ENCODE peak calls at places on chromosomes 12 and 14, in seven cellular contexts. U, P, N, O, B, K and C are unnamed samples.
A peak's percentile ranks its signal among the peaks of the same experiment; 100 is the strongest.

GRCh38 chr14:99733551-99734405 is 49.7 kb downstream of the CYP46A1 start:
- DNase-seq in N (no peak), P (no peak), U (no peak), B (no peak), K (no peak), O (no peak), C (no peak)

GRCh38 chr14:49417790-49418189 is 168.4 kb downstream of the RPS29 start:
- DNase-seq in O (no peak), K (no peak), B (no peak), U (no peak), P (no peak), N (no peak), C (no peak)

GRCh38 chr14:72855913-72856312 is 38.0 kb downstream of the DPF3 start:
- DNase-seq in P (no peak), K (no peak), B (no peak), U (peak; percentile 33), N (no peak), O (no peak), C (no peak)

GRCh38 chr12:85179680-85180300 is 100.2 kb upstream of the ALX1 start:
- DNase-seq in K (no peak), B (no peak), U (no peak), P (no peak), O (no peak), N (no peak), C (no peak)

GRCh38 chr12:6182279-6182898 is 17.8 kb upstream of the CD9 start:
- DNase-seq in K (no peak), U (no peak), P (peak; percentile 87), N (no peak), B (peak; percentile 75), O (no peak), C (no peak)

GRCh38 chr12:105581420-105581819 is 250.9 kb downstream of the C12orf75 start:
- DNase-seq in O (no peak), P (no peak), U (no peak), N (no peak), B (no peak), K (no peak), C (no peak)

GRCh38 chr14:67555518-67556090 is 22.5 kb downstream of the PLEKHH1 start:
- DNase-seq in K (no peak), U (no peak), B (no peak), N (no peak), P (no peak), O (no peak), C (no peak)

GRCh38 chr14:100573757-100574641 is 13.2 kb downstream of the BEGAIN start:
- DNase-seq in P (peak; percentile 44), U (no peak), K (no peak), N (no peak), B (no peak), O (no peak), C (no peak)

GRCh38 chr14:93772263-93772662 is 16.0 kb downstream of the PRIMA1 start:
- DNase-seq in O (no peak), B (no peak), K (no peak), N (no peak), P (no peak), U (no peak), C (no peak)

GRCh38 chr14:61934385-61934784 is 172.2 kb downstream of the SNAPC1 start:
- DNase-seq in B (no peak), N (no peak), O (no peak), U (no peak), K (no peak), P (no peak), C (no peak)

GRCh38 chr14:105153331-105153731 is 15.2 kb downstream of the JAG2 start:
- DNase-seq in N (no peak), B (no peak), U (no peak), K (no peak), P (peak; percentile 56), O (no peak), C (no peak)

GRCh38 chr12:39341179-39341578 is 101.7 kb downstream of the KIF21A start:
- DNase-seq in N (no peak), U (peak; percentile 20), P (no peak), B (peak; percentile 43), K (no peak), O (no peak), C (no peak)

GRCh38 chr14:47674546-47675238 is 713 bp downstream of the MDGA2 start:
- DNase-seq in B (no peak), K (no peak), N (no peak), O (no peak), U (no peak), P (peak; percentile 19), C (no peak)

GRCh38 chr12:106123551-106123991 is 15.2 kb downstream of the NUAK1 start:
- DNase-seq in O (no peak), N (no peak), P (no peak), K (no peak), U (no peak), B (no peak), C (no peak)

GRCh38 chr14:97218713-97219355 is 421.7 kb downstream of the VRK1 start:
- DNase-seq in N (no peak), P (peak; percentile 19), U (no peak), B (no peak), K (peak; percentile 25), O (no peak), C (no peak)

GRCh38 chr12:113724703-113725556 is 241.2 kb downstream of the RBM19 start:
- DNase-seq in B (no peak), K (no peak), N (no peak), O (peak; percentile 51), P (peak; percentile 57), U (no peak), C (no peak)

GRCh38 chr12:10719482-10719881 is 3.6 kb downstream of the YBX3 start:
- DNase-seq in U (no peak), N (no peak), K (no peak), P (no peak), O (no peak), B (no peak), C (no peak)

GRCh38 chr12:94616217-94616729 is 34.1 kb downstream of the TMCC3 start:
- DNase-seq in U (no peak), B (no peak), P (no peak), O (peak; percentile 68), K (no peak), N (no peak), C (no peak)

GRCh38 chr12:29980304-29980703 is 196.6 kb upstream of the TMTC1 start:
- DNase-seq in K (no peak), B (no peak), U (no peak), O (no peak), P (no peak), N (no peak), C (no peak)

GRCh38 chr12:105698047-105698446 is 367.6 kb downstream of the C12orf75 start:
- DNase-seq in U (no peak), N (no peak), O (no peak), B (no peak), K (no peak), P (no peak), C (no peak)

GRCh38 chr12:123065666-123066457 is 85.0 kb downstream of the PITPNM2 start:
- DNase-seq in P (no peak), K (no peak), U (no peak), O (no peak), B (no peak), N (no peak), C (no peak)

GRCh38 chr14:36820901-36821300 is 159.2 kb downstream of the PAX9 start:
- DNase-seq in B (no peak), P (no peak), O (no peak), N (no peak), K (no peak), U (no peak), C (no peak)

GRCh38 chr12:57983858-57984505 is 42.6 kb downstream of the ATP23 start:
- DNase-seq in P (no peak), N (no peak), B (no peak), O (no peak), K (no peak), U (no peak), C (no peak)

GRCh38 chr12:57984629-57985151 is 43.3 kb downstream of the ATP23 start:
- DNase-seq in P (no peak), U (no peak), B (no peak), N (no peak), K (no peak), O (no peak), C (no peak)

GRCh38 chr12:57985685-57986084 is 44.3 kb downstream of the ATP23 start:
- DNase-seq in O (no peak), B (no peak), U (no peak), N (no peak), K (no peak), P (no peak), C (no peak)

GRCh38 chr12:57983150-57983857 is 41.9 kb downstream of the ATP23 start:
- DNase-seq in P (peak; percentile 4), N (peak; percentile 42), O (peak; percentile 14), K (no peak), B (peak; percentile 12), U (no peak), C (no peak)
- TF ChIP-seq JUND in P (no peak), N (no peak), O (no peak), K (no peak), B (no peak), U (no peak), C (no peak)

GRCh38 chr12:124753993-124754392 is 109.7 kb downstream of the SCARB1 start:
- DNase-seq in K (no peak), B (no peak), O (no peak), N (no peak), P (no peak), U (no peak), C (no peak)

GRCh38 chr12:124755801-124756148 is 107.9 kb downstream of the SCARB1 start:
- DNase-seq in U (no peak), P (no peak), K (no peak), O (no peak), B (no peak), N (no peak), C (no peak)

GRCh38 chr12:124754491-124754890 is 109.2 kb downstream of the SCARB1 start:
- DNase-seq in N (no peak), U (no peak), O (no peak), B (no peak), P (no peak), K (no peak), C (no peak)

GRCh38 chr12:124756151-124756550 is 107.5 kb downstream of the SCARB1 start:
- DNase-seq in B (no peak), K (no peak), N (no peak), O (no peak), P (no peak), U (no peak), C (no peak)

GRCh38 chr12:124754949-124755800 is 108.5 kb downstream of the SCARB1 start:
- DNase-seq in P (peak; percentile 75), B (no peak), O (no peak), U (no peak), K (peak; percentile 27), N (no peak), C (no peak)
- TF ChIP-seq JUND in P (no peak), B (no peak), O (no peak), U (no peak), K (no peak), N (no peak), C (no peak)

DNA sequence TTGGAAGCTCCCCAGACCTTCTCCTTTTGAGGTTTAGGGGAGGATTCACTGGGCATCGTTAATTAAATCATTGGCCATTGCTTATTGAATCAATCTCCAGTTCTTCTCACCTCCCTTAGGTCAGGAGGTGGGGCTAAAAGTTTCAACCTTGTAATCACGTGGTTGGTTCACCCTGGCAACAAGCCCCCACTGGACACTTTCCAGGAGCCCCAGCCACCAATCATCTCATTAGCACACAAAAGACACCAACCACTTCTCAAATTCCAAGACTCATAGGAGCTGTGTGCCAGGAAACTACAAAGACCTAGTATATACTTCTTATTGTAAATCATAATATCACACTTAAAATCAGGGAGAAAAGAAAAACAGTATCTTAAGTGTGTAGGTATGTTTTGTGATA is 94.6 kb upstream of the PLEKHA5 start:
- DNase-seq in B (no peak), N (no peak), P (no peak), U (no peak), O (no peak), K (no peak), C (no peak)
- TF ChIP-seq JUND in B (no peak), N (no peak), P (no peak), U (no peak), O (no peak), K (no peak), C (no peak)

GRCh38 chr14:52706286-52706685 is 714 bp upstream of the PSMC6 start:
- DNase-seq in U (no peak), K (no peak), O (peak; percentile 31), P (peak; percentile 44), N (no peak), B (no peak), C (no peak)
- TF ChIP-seq JUND in U (no peak), K (no peak), O (peak; percentile 17), P (no peak), N (no peak), B (no peak), C (no peak)